ENCODE peak calls at places on chromosomes 13 and 19, in nine cellular contexts. One of them, this sample, is unnamed.

GRCh38 chr19:40511487-40511886 is 44.7 kb downstream of the SPTBN4 start:
- DNase-seq in ovary: no peak
- DNase-seq in effector CD4-positive, alpha-beta T cell: no peak
- DNase-seq in caudate nucleus: no peak
- DNase-seq in stimulated activated CD8-positive, alpha-beta memory T cell treated with anti-CD3 and anti-CD28 coated beads, Interleukin-2, amount 100 ng/mL, for 48 hours: no peak
- DNase-seq in K562: no peak
- DNase-seq in NCI-H510A treated with DMSO at 0.1 percent for 48 hours: no peak
- DNase-seq in anterior cingulate cortex: no peak
- DNase-seq in Calu3: no peak
- DNase-seq in this sample: no peak

GRCh38 chr19:14322889-14323463 is 58.3 kb upstream of the ADGRE5 start:
- DNase-seq in ovary: no peak
- DNase-seq in effector CD4-positive, alpha-beta T cell: no peak
- DNase-seq in caudate nucleus: no peak
- DNase-seq in stimulated activated CD8-positive, alpha-beta memory T cell treated with anti-CD3 and anti-CD28 coated beads, Interleukin-2, amount 100 ng/mL, for 48 hours: no peak
- DNase-seq in K562: no peak
- DNase-seq in NCI-H510A treated with DMSO at 0.1 percent for 48 hours: no peak
- DNase-seq in anterior cingulate cortex: no peak
- DNase-seq in Calu3: no peak
- DNase-seq in this sample: no peak

GRCh38 chr19:30367001-30367400 is 5.2 kb upstream of the ZNF536 start:
- DNase-seq in ovary: no peak
- DNase-seq in effector CD4-positive, alpha-beta T cell: no peak
- DNase-seq in caudate nucleus: no peak
- DNase-seq in stimulated activated CD8-positive, alpha-beta memory T cell treated with anti-CD3 and anti-CD28 coated beads, Interleukin-2, amount 100 ng/mL, for 48 hours: no peak
- DNase-seq in K562: no peak
- DNase-seq in NCI-H510A treated with DMSO at 0.1 percent for 48 hours: no peak
- DNase-seq in anterior cingulate cortex: no peak
- DNase-seq in Calu3: no peak
- DNase-seq in this sample: no peak

GRCh38 chr13:76886292-76887061 is at the start of gene KCTD12:
- DNase-seq in ovary: peak; percentile 79
- DNase-seq in effector CD4-positive, alpha-beta T cell: peak; percentile 65
- DNase-seq in caudate nucleus: peak; percentile 72
- DNase-seq in stimulated activated CD8-positive, alpha-beta memory T cell treated with anti-CD3 and anti-CD28 coated beads, Interleukin-2, amount 100 ng/mL, for 48 hours: peak; percentile 52
- DNase-seq in K562: peak; percentile 59
- DNase-seq in NCI-H510A treated with DMSO at 0.1 percent for 48 hours: peak; percentile 3
- DNase-seq in anterior cingulate cortex: no peak
- DNase-seq in Calu3: peak; percentile 49
- DNase-seq in this sample: peak; percentile 89

GRCh38 chr13:110376120-110376519 is 69.0 kb downstream of the COL4A2 start:
- DNase-seq in ovary: no peak
- DNase-seq in effector CD4-positive, alpha-beta T cell: no peak
- DNase-seq in caudate nucleus: no peak
- DNase-seq in stimulated activated CD8-positive, alpha-beta memory T cell treated with anti-CD3 and anti-CD28 coated beads, Interleukin-2, amount 100 ng/mL, for 48 hours: no peak
- DNase-seq in K562: no peak
- DNase-seq in NCI-H510A treated with DMSO at 0.1 percent for 48 hours: no peak
- DNase-seq in anterior cingulate cortex: no peak
- DNase-seq in Calu3: no peak
- DNase-seq in this sample: no peak

GRCh38 chr13:113367771-113368170 is 3.8 kb upstream of the GRTP1 start:
- DNase-seq in ovary: no peak
- DNase-seq in effector CD4-positive, alpha-beta T cell: no peak
- DNase-seq in caudate nucleus: no peak
- DNase-seq in stimulated activated CD8-positive, alpha-beta memory T cell treated with anti-CD3 and anti-CD28 coated beads, Interleukin-2, amount 100 ng/mL, for 48 hours: no peak
- DNase-seq in K562: no peak
- DNase-seq in NCI-H510A treated with DMSO at 0.1 percent for 48 hours: no peak
- DNase-seq in anterior cingulate cortex: no peak
- DNase-seq in Calu3: no peak
- DNase-seq in this sample: no peak

GRCh38 chr13:111404746-111405145 is 84.3 kb downstream of the TEX29 start:
- DNase-seq in ovary: no peak
- DNase-seq in effector CD4-positive, alpha-beta T cell: no peak
- DNase-seq in caudate nucleus: no peak
- DNase-seq in stimulated activated CD8-positive, alpha-beta memory T cell treated with anti-CD3 and anti-CD28 coated beads, Interleukin-2, amount 100 ng/mL, for 48 hours: no peak
- DNase-seq in K562: no peak
- DNase-seq in NCI-H510A treated with DMSO at 0.1 percent for 48 hours: no peak
- DNase-seq in anterior cingulate cortex: no peak
- DNase-seq in Calu3: no peak
- DNase-seq in this sample: no peak

GRCh38 chr13:77565635-77566034 is 30.1 kb downstream of the SCEL start:
- DNase-seq in ovary: no peak
- DNase-seq in effector CD4-positive, alpha-beta T cell: no peak
- DNase-seq in caudate nucleus: no peak
- DNase-seq in stimulated activated CD8-positive, alpha-beta memory T cell treated with anti-CD3 and anti-CD28 coated beads, Interleukin-2, amount 100 ng/mL, for 48 hours: no peak
- DNase-seq in K562: no peak
- DNase-seq in NCI-H510A treated with DMSO at 0.1 percent for 48 hours: peak; percentile 28
- DNase-seq in anterior cingulate cortex: no peak
- DNase-seq in Calu3: no peak
- DNase-seq in this sample: no peak

GRCh38 chr19:8585894-8586750 is 8.9 kb upstream of the MYO1F start:
- DNase-seq in ovary: no peak
- DNase-seq in effector CD4-positive, alpha-beta T cell: peak; percentile 48
- DNase-seq in caudate nucleus: no peak
- DNase-seq in stimulated activated CD8-positive, alpha-beta memory T cell treated with anti-CD3 and anti-CD28 coated beads, Interleukin-2, amount 100 ng/mL, for 48 hours: peak; percentile 48
- DNase-seq in K562: peak; percentile 80
- DNase-seq in NCI-H510A treated with DMSO at 0.1 percent for 48 hours: peak; percentile 22
- DNase-seq in anterior cingulate cortex: no peak
- DNase-seq in Calu3: peak; percentile 67
- DNase-seq in this sample: no peak

This sample was measured in psoas muscle.